ENCODE peak calls at places on chromosome 15, in six cellular contexts. One of them, this sample, is unnamed.

GRCh38 chr15:90268415-90268814 is 2.9 kb downstream of the NGRN start:
- DNase-seq in lower lobe of right lung: no peak
- DNase-seq in uterus: no peak
- DNase-seq in AG10803: no peak
- DNase-seq in foreskin fibroblast: no peak
- DNase-seq in IMR-90: no peak
- DNase-seq in this sample: no peak

GRCh38 chr15:91942676-91943417 is 89.3 kb downstream of the SLCO3A1 start:
- DNase-seq in lower lobe of right lung: peak; percentile 86
- DNase-seq in foreskin fibroblast: peak; percentile 76
- DNase-seq in IMR-90: peak; percentile 89
- DNase-seq in AG10803: peak; percentile 92
- DNase-seq in uterus: peak; percentile 84
- DNase-seq in this sample: no peak

GRCh38 chr15:101151286-101151685 is 100.6 kb downstream of the CHSY1 start:
- DNase-seq in AG10803: no peak
- DNase-seq in uterus: no peak
- DNase-seq in foreskin fibroblast: no peak
- DNase-seq in IMR-90: no peak
- DNase-seq in lower lobe of right lung: peak; percentile 26
- DNase-seq in this sample: no peak

GRCh38 chr15:91183630-91184029 is 83.6 kb downstream of the SV2B start:
- DNase-seq in AG10803: no peak
- DNase-seq in uterus: no peak
- DNase-seq in IMR-90: no peak
- DNase-seq in foreskin fibroblast: no peak
- DNase-seq in lower lobe of right lung: no peak
- DNase-seq in this sample: no peak

GRCh38 chr15:86623236-86623635 is 543.6 kb downstream of the AGBL1 start:
- DNase-seq in foreskin fibroblast: no peak
- DNase-seq in lower lobe of right lung: no peak
- DNase-seq in IMR-90: no peak
- DNase-seq in uterus: no peak
- DNase-seq in AG10803: no peak
- DNase-seq in this sample: no peak

GRCh38 chr15:62624541-62625399 is 417.8 kb upstream of the TPM1 start:
- DNase-seq in lower lobe of right lung: no peak
- DNase-seq in uterus: peak; percentile 25
- DNase-seq in AG10803: peak; percentile 94
- DNase-seq in IMR-90: peak; percentile 74
- DNase-seq in foreskin fibroblast: peak; percentile 91
- DNase-seq in this sample: peak; percentile 6

GRCh38 chr15:96338772-96339661 is 8.5 kb downstream of the NR2F2 start:
- DNase-seq in uterus: no peak
- DNase-seq in foreskin fibroblast: peak; percentile 42
- DNase-seq in IMR-90: no peak
- DNase-seq in lower lobe of right lung: no peak
- DNase-seq in AG10803: no peak
- DNase-seq in this sample: no peak

GRCh38 chr15:38536201-38536676 is 28.4 kb downstream of the RASGRP1 start:
- DNase-seq in uterus: peak; percentile 44
- DNase-seq in lower lobe of right lung: no peak
- DNase-seq in AG10803: peak; percentile 97
- DNase-seq in foreskin fibroblast: peak; percentile 24
- DNase-seq in IMR-90: peak; percentile 96
- DNase-seq in this sample: no peak

DNA sequence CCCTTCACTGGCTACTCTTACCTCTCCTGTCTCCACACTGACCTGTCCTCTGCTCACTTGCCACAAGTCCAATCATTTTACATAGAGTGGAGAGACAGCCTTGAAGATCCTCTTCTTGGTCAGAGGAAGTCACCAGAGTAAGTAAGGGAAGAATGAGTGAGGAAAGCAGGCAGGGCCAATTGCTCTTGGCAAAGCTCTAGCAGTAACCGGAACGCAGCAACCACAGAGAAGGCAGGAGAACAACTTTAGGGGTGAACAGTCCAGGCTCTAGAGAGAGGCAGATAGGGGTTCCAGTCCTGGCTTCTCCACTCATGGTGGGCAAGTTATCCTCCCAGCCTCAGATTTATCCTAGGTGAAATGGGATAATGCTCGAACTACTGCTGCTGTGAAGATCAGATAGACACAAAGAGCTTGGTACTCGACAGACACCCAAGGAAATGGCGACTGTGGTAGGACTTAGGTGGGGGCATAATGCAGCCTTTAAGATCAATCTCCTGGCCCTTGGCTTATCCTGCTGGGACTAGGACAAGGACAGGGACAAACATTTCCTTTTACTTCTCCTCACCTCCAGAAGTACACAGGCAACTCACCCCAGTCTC is 1.2 kb upstream of the ADAMTSL3 start:
- DNase-seq in uterus: no peak
- DNase-seq in lower lobe of right lung: no peak
- DNase-seq in foreskin fibroblast: peak; percentile 5
- DNase-seq in IMR-90: no peak
- DNase-seq in AG10803: no peak
- DNase-seq in this sample: no peak
- H3K4me3 ChIP-seq in uterus: no peak overlapping the region
- H3K4me3 ChIP-seq in lower lobe of right lung: no peak overlapping the region
- H3K4me3 ChIP-seq in foreskin fibroblast: no peak overlapping the region
- H3K4me3 ChIP-seq in IMR-90: no peak overlapping the region
- H3K4me3 ChIP-seq in AG10803: no peak overlapping the region
- H3K4me3 ChIP-seq in this sample: no peak overlapping the region

GRCh38 chr15:29361560-29361959 is 91.9 kb upstream of the NSMCE3 start:
- DNase-seq in lower lobe of right lung: no peak
- DNase-seq in foreskin fibroblast: no peak
- DNase-seq in IMR-90: no peak
- DNase-seq in AG10803: no peak
- DNase-seq in uterus: no peak
- DNase-seq in this sample: no peak

GRCh38 chr15:29369261-29369660 is 99.6 kb upstream of the NSMCE3 start:
- DNase-seq in foreskin fibroblast: no peak
- DNase-seq in IMR-90: no peak
- DNase-seq in lower lobe of right lung: no peak
- DNase-seq in uterus: no peak
- DNase-seq in AG10803: no peak
- DNase-seq in this sample: no peak

DNA sequence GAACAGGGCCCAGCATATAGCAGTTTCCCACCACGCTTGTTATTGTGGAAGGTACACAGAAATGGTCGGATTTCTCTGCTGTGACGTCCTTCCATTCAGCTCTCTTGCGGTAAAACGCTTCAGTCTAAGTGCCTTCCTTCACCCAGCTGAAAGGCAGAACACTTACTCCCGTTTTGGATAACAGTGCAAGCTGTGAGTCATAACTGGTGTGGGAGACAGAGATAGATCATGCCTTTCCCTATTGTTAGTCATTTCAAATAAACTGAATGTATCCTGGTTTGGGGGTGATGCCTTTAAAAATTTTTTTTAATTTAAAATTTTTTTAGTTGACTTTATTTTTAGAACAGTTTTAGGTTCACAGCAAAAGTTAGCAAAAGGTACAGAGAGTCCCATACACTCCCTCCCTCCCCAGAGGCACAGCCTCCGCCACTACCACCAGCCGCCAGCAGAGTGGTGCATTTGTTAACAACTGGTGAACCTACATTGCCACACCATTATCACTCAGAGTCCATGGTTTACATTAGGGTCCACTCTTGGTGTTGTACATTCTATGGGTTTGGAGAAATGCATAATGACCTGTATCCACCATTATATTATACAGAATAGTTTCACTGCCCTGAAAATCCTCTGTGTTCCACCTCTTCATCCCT is 94.9 kb upstream of the NSMCE3 start:
- DNase-seq in AG10803: peak; percentile 64
- DNase-seq in foreskin fibroblast: peak; percentile 58
- DNase-seq in IMR-90: peak; percentile 86
- DNase-seq in uterus: no peak
- DNase-seq in lower lobe of right lung: no peak
- DNase-seq in this sample: no peak
- TF ChIP-seq CTCF in AG10803: peak; percentile 26
- TF ChIP-seq CTCF in foreskin fibroblast: no peak
- TF ChIP-seq CTCF in IMR-90: no peak
- TF ChIP-seq CTCF in uterus: no peak
- TF ChIP-seq CTCF in lower lobe of right lung: no peak
- TF ChIP-seq CTCF in this sample: no peak

GRCh38 chr15:41627204-41627603 is 33.0 kb upstream of the MGA start:
- DNase-seq in IMR-90: no peak
- DNase-seq in uterus: no peak
- DNase-seq in foreskin fibroblast: no peak
- DNase-seq in lower lobe of right lung: no peak
- DNase-seq in AG10803: no peak
- DNase-seq in this sample: no peak

GRCh38 chr15:41622901-41623300 is 37.3 kb upstream of the MGA start:
- DNase-seq in IMR-90: no peak
- DNase-seq in lower lobe of right lung: no peak
- DNase-seq in foreskin fibroblast: no peak
- DNase-seq in AG10803: no peak
- DNase-seq in uterus: no peak
- DNase-seq in this sample: no peak

GRCh38 chr15:41620536-41621199 is 39.5 kb upstream of the MGA start:
- DNase-seq in IMR-90: no peak
- DNase-seq in lower lobe of right lung: no peak
- DNase-seq in uterus: no peak
- DNase-seq in foreskin fibroblast: no peak
- DNase-seq in AG10803: no peak
- DNase-seq in this sample: no peak

DNA sequence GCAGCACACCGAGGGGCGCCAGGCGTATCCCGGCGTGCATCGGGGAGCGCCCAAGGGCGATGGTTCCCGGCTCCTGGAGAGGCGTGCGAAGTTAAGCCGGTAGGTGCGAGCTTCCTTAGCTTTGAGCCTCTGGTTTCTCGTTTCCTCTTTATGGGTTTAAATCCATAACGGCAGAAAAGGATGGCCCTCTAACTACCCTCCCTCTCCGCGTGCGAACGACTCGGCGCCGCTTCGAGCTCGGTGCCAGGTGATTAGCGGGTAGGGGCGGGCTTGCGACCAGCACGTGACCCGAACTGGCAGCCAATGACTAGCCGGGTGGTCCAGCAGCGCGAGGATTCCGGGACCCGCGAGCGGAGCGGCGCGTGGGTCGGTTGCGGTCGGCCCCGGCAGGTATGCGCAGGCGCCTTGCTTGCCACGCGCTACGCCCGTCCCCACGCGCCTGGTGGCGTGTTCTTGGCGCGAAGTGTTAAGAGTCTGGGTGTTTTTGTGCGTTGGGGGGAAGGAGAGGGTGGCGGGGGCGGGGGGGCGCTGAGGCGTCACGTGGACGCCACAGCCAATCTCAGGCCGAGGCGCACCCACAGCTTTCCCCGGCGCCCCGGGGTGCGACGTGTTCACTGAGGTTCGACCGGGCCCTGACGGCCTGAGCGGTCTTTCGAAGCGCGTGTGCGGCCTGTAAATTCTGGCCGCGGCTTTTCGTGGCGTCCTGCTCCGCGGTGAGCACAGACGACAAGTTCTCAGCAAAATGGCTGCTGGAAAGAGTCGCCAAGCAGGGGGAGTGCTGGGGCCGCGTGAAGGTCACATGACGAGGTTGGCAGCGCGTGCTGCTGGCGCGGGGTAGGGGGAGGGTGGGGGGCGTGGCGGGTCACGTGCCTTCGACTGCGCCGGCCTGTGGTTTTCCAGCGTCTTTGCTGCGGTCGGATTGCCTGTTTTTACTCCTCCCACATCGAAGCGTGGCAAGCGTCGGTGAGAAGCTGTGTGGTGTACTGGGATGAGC is 38.7 kb upstream of the MGA start:
- DNase-seq in IMR-90: peak; percentile 77
- DNase-seq in foreskin fibroblast: peak; percentile 89
- DNase-seq in lower lobe of right lung: peak; percentile 88
- DNase-seq in AG10803: peak; percentile 73
- DNase-seq in uterus: peak; percentile 84
- DNase-seq in this sample: peak; percentile 72
- H3K4me3 ChIP-seq in IMR-90: peak overlapping the region; percentile 70
- H3K4me3 ChIP-seq in foreskin fibroblast: peak overlapping the region; percentile 56
- H3K4me3 ChIP-seq in lower lobe of right lung: peak overlapping the region; percentile 68
- H3K4me3 ChIP-seq in AG10803: peak overlapping the region; percentile 67
- H3K4me3 ChIP-seq in uterus: peak overlapping the region; percentile 48
- H3K4me3 ChIP-seq in this sample: no peak overlapping the region

GRCh38 chr15:77985031-77985930 is 92.2 kb downstream of the TBC1D2B start:
- DNase-seq in lower lobe of right lung: peak; percentile 24
- DNase-seq in AG10803: no peak
- DNase-seq in foreskin fibroblast: no peak
- DNase-seq in IMR-90: no peak
- DNase-seq in uterus: no peak
- DNase-seq in this sample: no peak

GRCh38 chr15:77982127-77982490 is 95.4 kb downstream of the TBC1D2B start:
- DNase-seq in foreskin fibroblast: no peak
- DNase-seq in lower lobe of right lung: no peak
- DNase-seq in uterus: no peak
- DNase-seq in AG10803: no peak
- DNase-seq in IMR-90: no peak
- DNase-seq in this sample: no peak

GRCh38 chr15:77984446-77984861 is 93.1 kb downstream of the TBC1D2B start:
- DNase-seq in IMR-90: no peak
- DNase-seq in lower lobe of right lung: no peak
- DNase-seq in AG10803: no peak
- DNase-seq in uterus: no peak
- DNase-seq in foreskin fibroblast: no peak
- DNase-seq in this sample: no peak

GRCh38 chr15:77983091-77983707 is 94.3 kb downstream of the TBC1D2B start:
- DNase-seq in AG10803: no peak
- DNase-seq in lower lobe of right lung: no peak
- DNase-seq in IMR-90: no peak
- DNase-seq in uterus: no peak
- DNase-seq in foreskin fibroblast: no peak
- DNase-seq in this sample: no peak

DNA sequence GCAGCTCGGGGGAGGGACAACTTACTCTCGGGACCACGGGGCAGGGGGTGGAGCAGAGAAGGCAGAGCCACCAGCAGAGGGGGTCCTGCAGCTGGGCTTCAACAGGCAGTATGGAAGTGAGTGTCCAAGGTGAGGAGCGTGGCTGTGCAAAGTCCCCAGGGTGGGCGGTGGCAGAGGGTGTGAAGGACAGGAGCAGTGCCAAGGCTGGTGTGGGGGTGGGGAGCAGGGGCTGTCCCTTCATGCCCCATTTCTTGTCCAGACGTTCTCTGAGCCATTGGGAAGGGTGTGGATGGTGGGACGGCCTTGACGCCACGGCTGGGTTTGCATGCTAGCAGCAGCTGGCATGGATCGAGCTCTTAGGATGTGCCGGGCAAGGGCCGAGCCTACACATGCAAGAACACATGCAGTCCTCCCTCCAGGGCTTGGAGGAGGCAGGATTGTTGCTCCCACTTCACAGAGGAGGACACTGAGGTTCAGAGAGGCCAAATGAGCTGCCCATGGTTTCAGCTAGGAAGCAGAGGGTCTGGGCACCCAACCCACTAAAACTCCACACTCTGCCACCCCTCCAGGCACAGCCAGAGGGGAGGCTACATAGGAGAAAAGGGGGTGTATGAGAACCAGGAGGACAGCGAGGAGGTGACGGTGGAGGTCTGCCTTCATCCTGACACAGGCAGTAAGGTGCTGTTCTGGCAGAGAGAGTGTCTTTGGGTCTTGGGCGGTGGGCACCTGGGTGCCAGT is 93.6 kb downstream of the TBC1D2B start:
- DNase-seq in IMR-90: no peak
- DNase-seq in foreskin fibroblast: peak; percentile 42
- DNase-seq in lower lobe of right lung: no peak
- DNase-seq in AG10803: peak; percentile 28
- DNase-seq in uterus: peak; percentile 22
- DNase-seq in this sample: no peak
- TF ChIP-seq CTCF in IMR-90: no peak
- TF ChIP-seq CTCF in foreskin fibroblast: no peak
- TF ChIP-seq CTCF in lower lobe of right lung: no peak
- TF ChIP-seq CTCF in AG10803: no peak
- TF ChIP-seq CTCF in uterus: no peak
- TF ChIP-seq CTCF in this sample: no peak

This sample was measured in GM06990.